ENCODE peak calls at places on chromosomes 7 and 10, in six cellular contexts. P, R, X, J, N and L are unnamed samples.

GRCh38 chr7:69651101-69651590 is 52.9 kb downstream of the AUTS2 start:
- DNase-seq in J (no peak), N (no peak), R (no peak), X (no peak), P (no peak), L (no peak)

GRCh38 chr10:23479798-23480473 is 41.1 kb downstream of the OTUD1 start:
- DNase-seq in N (no peak), X (no peak), J (no peak), R (no peak), P (no peak), L (no peak)

GRCh38 chr7:141744131-141744530 is 6.0 kb downstream of the SSBP1 start:
- DNase-seq in J (no peak), X (no peak), R (no peak), N (no peak), P (no peak), L (no peak)

GRCh38 chr7:149319376-149319775 is 57.4 kb downstream of the ZNF783 start:
- DNase-seq in P (no peak), X (no peak), J (no peak), N (no peak), R (no peak), L (no peak)

GRCh38 chr7:146106319-146106718 is 10.3 kb upstream of the CNTNAP2 start:
- DNase-seq in R (no peak), X (no peak), N (no peak), P (no peak), J (no peak), L (no peak)

GRCh38 chr10:79058899-79059771 is 9.6 kb upstream of the ZMIZ1 start:
- DNase-seq in R (no peak), P (no peak), N (no peak), J (no peak), X (no peak), L (no peak)

GRCh38 chr7:107506683-107507339 is 37.0 kb downstream of the GPR22 start:
- DNase-seq in N (no peak), J (no peak), P (peak; percentile 38), R (no peak), X (no peak), L (no peak)

GRCh38 chr7:100509213-100509612 is 25.5 kb downstream of the NYAP1 start:
- DNase-seq in N (no peak), P (peak; percentile 100), J (no peak), R (no peak), X (no peak), L (no peak)

GRCh38 chr7:30595461-30596042 is 874 bp downstream of the GARS1 start:
- DNase-seq in J (no peak), X (peak; percentile 30), P (peak; percentile 59), R (no peak), N (no peak), L (no peak)

GRCh38 chr7:141695803-141696289 is 6.1 kb downstream of the DENND11 start:
- DNase-seq in R (no peak), J (no peak), P (no peak), X (no peak), N (no peak), L (no peak)

GRCh38 chr10:127976286-127976685 is 69.4 kb downstream of the PTPRE start:
- DNase-seq in P (no peak), R (no peak), X (no peak), J (peak; percentile 64), N (no peak), L (no peak)

GRCh38 chr10:5423774-5424173 is 11.4 kb downstream of the NET1 start:
- DNase-seq in J (no peak), N (no peak), P (no peak), X (no peak), R (no peak), L (no peak)

GRCh38 chr7:26993816-26994810 is 101.7 kb downstream of the HOXA1 start:
- DNase-seq in X (no peak), J (no peak), N (no peak), P (no peak), R (no peak), L (no peak)

GRCh38 chr7:742791-743190 is 15.7 kb upstream of the PRKAR1B start:
- DNase-seq in J (no peak), P (no peak), N (no peak), R (no peak), X (no peak), L (no peak)

GRCh38 chr10:100340948-100341847 is 5.8 kb upstream of the SCD start:
- DNase-seq in J (no peak), R (no peak), X (no peak), P (no peak), N (no peak), L (no peak)